ENCODE peak calls at places on chromosomes 3 and 15, in five cellular contexts. P is Kasumi-1; O is HS-5; B is non-pigmented ciliary epithelial cell; D is activated naive CD8-positive, alpha-beta T cell treated with anti-CD3 and anti-CD28 coated beads, Interleukin-2, amount 50 U/mL, for 24 hours. S is an unnamed sample.

GRCh38 chr3:13623101-13623654 is 74.3 kb downstream of the FBLN2 start:
- DNase-seq in D (no peak), B (peak; percentile 8), P (no peak), O (no peak), S (no peak)

GRCh38 chr3:30691249-30691880 is 85.0 kb downstream of the TGFBR2 start:
- DNase-seq in P (no peak), B (no peak), D (no peak), O (no peak), S (no peak)

GRCh38 chr3:152159328-152159727 is 109.4 kb upstream of the MBNL1 start:
- DNase-seq in P (no peak), D (no peak), O (peak; percentile 43), B (peak; percentile 65), S (peak; percentile 33)

GRCh38 chr3:62703423-62704167 is 171.6 kb downstream of the CADPS start:
- DNase-seq in B (no peak), D (no peak), O (no peak), P (no peak), S (no peak)

GRCh38 chr3:4504340-4505261 is 11.5 kb downstream of the ITPR1 start:
- DNase-seq in B (no peak), O (no peak), P (peak; percentile 21), D (peak; percentile 29), S (no peak)

GRCh38 chr3:150666167-150666566 is 37.6 kb downstream of the ERICH6 start:
- DNase-seq in O (no peak), D (peak; percentile 4), P (no peak), B (no peak), S (no peak)

GRCh38 chr3:190096345-190096744 is 24.4 kb downstream of the P3H2 start:
- DNase-seq in P (no peak), B (no peak), D (no peak), O (no peak), S (no peak)

GRCh38 chr3:195238626-195239118 is 32.3 kb downstream of the XXYLT1 start:
- DNase-seq in O (no peak), B (no peak), D (no peak), P (no peak), S (no peak)

GRCh38 chr15:55108858-55109518 is 87.8 kb downstream of the RSL24D1 start:
- DNase-seq in B (no peak), D (peak; percentile 69), O (no peak), P (peak; percentile 67), S (no peak)

GRCh38 chr3:100482181-100482580 is 10.2 kb upstream of the TMEM45A start:
- DNase-seq in O (no peak), B (no peak), D (no peak), P (no peak), S (no peak)

GRCh38 chr15:66698318-66698961 is 3.6 kb upstream of the SMAD6 start:
- DNase-seq in P (peak; percentile 63), O (peak; percentile 30), B (no peak), D (peak; percentile 25), S (peak; percentile 57)

GRCh38 chr3:156790141-156790540 is 36.0 kb upstream of the LEKR1 start:
- DNase-seq in P (no peak), O (no peak), B (no peak), D (no peak), S (no peak)

GRCh38 chr15:99442268-99442897 is 123.4 kb upstream of the MEF2A start:
- DNase-seq in O (peak; percentile 73), P (no peak), D (peak; percentile 20), B (peak; percentile 56), S (peak; percentile 54)

GRCh38 chr15:43412096-43412495 is 41.2 kb downstream of the TUBGCP4 start:
- DNase-seq in P (no peak), O (no peak), D (no peak), B (no peak), S (no peak)

GRCh38 chr15:51908312-51908711 is 63.3 kb downstream of the LEO1 start:
- DNase-seq in P (no peak), D (no peak), B (no peak), O (no peak), S (no peak)

GRCh38 chr15:52464040-52464439 is 64.6 kb downstream of the MYO5A start:
- DNase-seq in P (no peak), B (no peak), D (no peak), O (no peak), S (peak; percentile 2)

GRCh38 chr3:101851072-101851471 is 1.8 kb downstream of the NFKBIZ start:
- DNase-seq in B (no peak), P (no peak), D (no peak), O (no peak), S (no peak)

GRCh38 chr3:72375237-72376154 is 472.7 kb downstream of the SHQ1 start:
- DNase-seq in B (no peak), O (no peak), P (no peak), D (peak; percentile 14), S (no peak)

GRCh38 chr3:187706966-187707365 is 4.6 kb upstream of the RTP2 start:
- DNase-seq in B (no peak), O (no peak), D (no peak), P (peak; percentile 61), S (no peak)

GRCh38 chr3:101950510-101950909 is 101.2 kb downstream of the NFKBIZ start:
- DNase-seq in B (peak; percentile 87), P (no peak), O (no peak), D (no peak), S (peak; percentile 99)

GRCh38 chr15:45796433-45796832 is 161.6 kb downstream of the SQOR start:
- DNase-seq in D (no peak), O (no peak), P (no peak), B (no peak), S (no peak)

GRCh38 chr3:46987485-46988401 is 8.3 kb downstream of the NBEAL2 start:
- DNase-seq in O (no peak), B (no peak), P (peak; percentile 93), D (peak; percentile 84), S (no peak)

GRCh38 chr3:196849180-196849721 is 18.5 kb upstream of the SENP5 start:
- DNase-seq in D (no peak), O (no peak), B (no peak), P (no peak), S (no peak)

GRCh38 chr15:69860921-69861320 is 236.8 kb downstream of the TLE3 start:
- DNase-seq in D (no peak), B (no peak), P (no peak), O (no peak), S (no peak)

S was measured in RCC 7860.